ENCODE peak calls at places on chromosomes 5 and 9, in eight cellular contexts. D, K, I, A, C, J, R and G are unnamed samples.

GRCh38 chr5:85049020-85049419 is 664.3 kb upstream of the EDIL3 start:
- DNase-seq in D (peak), K (no peak), I (no peak), A (peak), C (no peak), J (peak), R (no peak), G (no peak)

GRCh38 chr5:82821978-82822927 is 254.9 kb downstream of the TMEM167A start:
- DNase-seq in D (peak), K (no peak), I (no peak), A (no peak), C (no peak), J (no peak), R (no peak), G (no peak)

GRCh38 chr9:18720691-18721090 is 246.7 kb downstream of the ADAMTSL1 start:
- DNase-seq in D (peak), K (no peak), I (no peak), A (no peak), C (no peak), J (no peak), R (no peak), G (no peak)

GRCh38 chr5:11182441-11183080 is 421.5 kb upstream of the DAP start:
- DNase-seq in D (peak), K (peak), I (peak), A (peak), C (no peak), J (peak), R (peak), G (no peak)

GRCh38 chr9:86034863-86035734 is 64.3 kb downstream of the GOLM1 start:
- DNase-seq in D (peak), K (peak), I (no peak), A (peak), C (no peak), J (no peak), R (peak), G (no peak)

GRCh38 chr5:135487839-135488514 is 35.8 kb upstream of the TIFAB start:
- DNase-seq in D (no peak), K (no peak), I (no peak), A (no peak), C (no peak), J (no peak), R (no peak), G (no peak)

GRCh38 chr9:17625644-17626388 is 47.0 kb downstream of the SH3GL2 start:
- DNase-seq in D (peak), K (no peak), I (no peak), A (no peak), C (no peak), J (no peak), R (no peak), G (no peak)

GRCh38 chr5:9462109-9462508 is 83.8 kb downstream of the SEMA5A start:
- DNase-seq in D (no peak), K (no peak), I (no peak), A (no peak), C (no peak), J (no peak), R (no peak), G (no peak)

GRCh38 chr5:74392698-74393431 is 247.7 kb downstream of the ENC1 start:
- DNase-seq in D (peak), K (no peak), I (peak), A (no peak), C (no peak), J (no peak), R (no peak), G (no peak)

GRCh38 chr5:141529002-141529401 is 40.1 kb downstream of the PCDHGC5 start:
- DNase-seq in D (no peak), K (no peak), I (no peak), A (no peak), C (no peak), J (no peak), R (no peak), G (no peak)

GRCh38 chr9:23621166-23621565 is 204.9 kb downstream of the ELAVL2 start:
- DNase-seq in D (peak), K (no peak), I (peak), A (no peak), C (no peak), J (no peak), R (no peak), G (no peak)

GRCh38 chr9:115241641-115242040 is 123.7 kb upstream of the TNC start:
- DNase-seq in D (no peak), K (no peak), I (no peak), A (no peak), C (no peak), J (no peak), R (no peak), G (no peak)

GRCh38 chr5:53109041-53109435 is 519 bp downstream of the MOCS2 start:
- DNase-seq in D (no peak), K (no peak), I (peak), A (no peak), C (no peak), J (no peak), R (no peak), G (no peak)

GRCh38 chr5:132414634-132415377 is 45.3 kb downstream of the SLC22A5 start:
- DNase-seq in D (peak), K (no peak), I (peak), A (no peak), C (no peak), J (no peak), R (no peak), G (no peak)

GRCh38 chr9:109821711-109822110 is 41.7 kb downstream of the PALM2AKAP2 start:
- DNase-seq in D (no peak), K (no peak), I (no peak), A (no peak), C (no peak), J (peak), R (no peak), G (no peak)

GRCh38 chr9:113787871-113788270 is 88.2 kb upstream of the ZNF618 start:
- DNase-seq in D (no peak), K (peak), I (no peak), A (no peak), C (no peak), J (no peak), R (no peak), G (no peak)

GRCh38 chr5:140925806-140926205 is 293 bp upstream of the PCDHAC1 start:
- DNase-seq in D (peak), K (no peak), I (no peak), A (no peak), C (no peak), J (no peak), R (no peak), G (no peak)

GRCh38 chr9:130084337-130084736 is 30.6 kb downstream of the GPR107 start:
- DNase-seq in D (no peak), K (no peak), I (no peak), A (no peak), C (no peak), J (no peak), R (no peak), G (no peak)

GRCh38 chr5:77312411-77312810 is 101.9 kb downstream of the PDE8B start:
- DNase-seq in D (peak), K (no peak), I (no peak), A (no peak), C (no peak), J (no peak), R (no peak), G (no peak)

GRCh38 chr9:125758986-125759811 is 12.0 kb downstream of the PBX3 start:
- DNase-seq in D (peak), K (no peak), I (no peak), A (no peak), C (no peak), J (no peak), R (peak), G (no peak)

GRCh38 chr5:40405985-40406384 is 273.7 kb upstream of the PTGER4 start:
- DNase-seq in D (no peak), K (no peak), I (peak), A (no peak), C (no peak), J (no peak), R (no peak), G (no peak)

GRCh38 chr9:93680445-93681315 is 104.3 kb downstream of the PHF2 start:
- DNase-seq in D (no peak), K (no peak), I (no peak), A (peak), C (peak), J (no peak), R (peak), G (peak)

GRCh38 chr5:33073856-33074255 is 362.7 kb downstream of the NPR3 start:
- DNase-seq in D (no peak), K (no peak), I (no peak), A (no peak), C (no peak), J (no peak), R (no peak), G (no peak)

GRCh38 chr9:93896496-93897033 is 58.6 kb downstream of the BARX1 start:
- DNase-seq in D (no peak), K (no peak), I (no peak), A (no peak), C (no peak), J (no peak), R (peak), G (peak)

DNA sequence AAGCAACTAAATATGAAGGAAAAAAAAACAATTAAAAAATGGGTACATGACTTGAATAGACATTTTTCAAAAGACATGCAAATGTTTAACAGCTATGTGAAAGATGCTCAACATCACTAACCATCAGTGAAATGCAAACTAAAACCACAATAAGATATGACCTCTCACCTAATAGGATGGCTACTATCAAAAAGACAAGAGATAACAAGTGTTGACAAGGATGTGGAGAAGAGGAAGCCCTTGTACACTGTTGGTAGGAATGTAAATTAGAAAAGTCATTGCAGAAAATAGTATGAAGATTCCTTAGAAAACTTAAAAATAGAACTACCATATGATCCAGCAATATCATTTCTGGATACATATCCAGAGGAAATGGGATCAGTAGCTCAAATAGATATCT is 324.7 kb upstream of the TLE4 start:
- DNase-seq in D (no peak), K (no peak), I (no peak), A (no peak), C (no peak), J (no peak), R (no peak), G (no peak)
- TF ChIP-seq CTCF in D (no peak), K (no peak), I (no peak), A (no peak), C (no peak), J (no peak), R (no peak), G (no peak)

DNA sequence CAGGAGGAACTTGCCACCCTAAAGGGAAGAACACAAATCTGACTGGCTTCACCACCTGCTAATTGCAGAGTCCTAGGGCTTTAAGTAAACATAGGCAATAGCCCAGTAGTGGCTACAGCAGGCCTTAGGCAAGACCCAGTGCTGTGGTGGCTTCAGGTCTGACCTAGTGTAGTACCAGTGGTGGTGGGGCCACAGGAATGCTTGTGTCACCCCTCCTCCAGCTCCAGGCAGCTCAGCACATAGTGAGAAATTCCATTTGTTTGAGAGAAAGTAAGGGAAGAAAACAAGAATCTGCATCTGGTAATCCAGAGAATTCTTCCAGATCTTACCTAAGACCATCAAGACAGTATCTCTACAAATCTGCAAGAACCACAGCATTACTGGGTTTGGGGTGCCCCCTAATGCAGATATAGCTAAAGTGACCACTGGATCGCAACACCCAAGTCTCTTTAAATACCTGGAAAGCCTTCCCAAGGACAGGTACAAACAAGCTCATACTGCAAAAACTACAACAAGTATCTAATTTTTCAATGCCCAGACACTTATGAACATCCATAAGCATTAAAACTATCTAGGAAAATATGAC is 102.6 kb upstream of the TRPM3 start:
- DNase-seq in D (no peak), K (no peak), I (no peak), A (no peak), C (no peak), J (peak), R (no peak), G (no peak)
- TF ChIP-seq CTCF in D (no peak), K (no peak), I (no peak), A (no peak), C (no peak), J (no peak), R (no peak), G (no peak)

DNA sequence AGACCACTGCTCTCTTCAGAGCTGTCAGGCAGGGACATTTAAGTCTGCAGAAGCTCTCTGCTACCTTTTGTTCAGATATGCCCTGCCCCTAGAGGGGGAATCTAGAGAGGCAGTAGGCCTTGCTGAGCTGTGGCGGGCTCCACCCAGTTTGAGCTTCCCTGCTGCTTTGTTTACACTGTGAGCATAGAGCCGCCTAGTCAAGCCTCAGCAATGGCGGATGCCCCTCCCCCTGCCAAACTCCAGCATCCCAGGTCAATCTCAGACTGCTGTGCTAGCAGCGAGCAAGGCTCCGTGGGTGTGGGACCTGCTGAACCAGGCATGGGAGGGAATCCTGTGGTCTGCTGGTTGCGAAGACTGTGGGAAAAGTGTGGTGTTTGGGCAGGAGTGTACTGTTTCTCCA is 59.9 kb downstream of the CAVIN4 start:
- DNase-seq in D (peak), K (no peak), I (no peak), A (no peak), C (no peak), J (no peak), R (no peak), G (no peak)
- TF ChIP-seq CTCF in D (no peak), K (no peak), I (no peak), A (no peak), C (no peak), J (no peak), R (no peak), G (peak)

GRCh38 chr5:102792705-102793104 is 37.6 kb downstream of the PAM start:
- DNase-seq in D (peak), K (peak), I (no peak), A (no peak), C (no peak), J (no peak), R (no peak), G (no peak)
- TF ChIP-seq CTCF in D (peak), K (peak), I (no peak), A (no peak), C (peak), J (no peak), R (peak), G (peak)